ENCODE peak calls at places on chromosomes 4 and X, in four cellular contexts. H, I, L and U are unnamed samples.

GRCh38 chr4:34108456-34108855 is 2135.9 kb downstream of the ARAP2 start:
- DNase-seq in L (no peak), H (no peak), I (no peak), U (no peak)

GRCh38 chr4:83989835-83990234 is 453.9 kb downstream of the GPAT3 start:
- DNase-seq in I (no peak), L (no peak), H (no peak), U (no peak)

GRCh38 chrX:13028871-13029336 is 15.5 kb downstream of the FAM9C start:
- DNase-seq in H (no peak), L (no peak), I (no peak), U (no peak)

GRCh38 chr4:158094413-158095110 is 78.3 kb downstream of the GASK1B start:
- DNase-seq in I (no peak), L (no peak), H (no peak), U (no peak)

GRCh38 chr4:183960912-183961569 is 55.9 kb downstream of the STOX2 start:
- DNase-seq in I (peak), L (no peak), H (no peak), U (no peak)

GRCh38 chr4:105246712-105247111 is 100.0 kb downstream of the TET2 start:
- DNase-seq in L (no peak), H (no peak), I (no peak), U (no peak)

GRCh38 chr4:31613946-31614623 is 893.9 kb downstream of the PCDH7 start:
- DNase-seq in I (no peak), L (no peak), H (no peak), U (no peak)

GRCh38 chr4:140743194-140743931 is 12.8 kb downstream of the TBC1D9 start:
- DNase-seq in I (no peak), H (no peak), L (no peak), U (no peak)

GRCh38 chrX:63746278-63746677 is 38.7 kb downstream of the ARHGEF9 start:
- DNase-seq in H (no peak), L (no peak), I (no peak), U (no peak)

GRCh38 chrX:38819709-38820108 is 18.4 kb downstream of the MID1IP1 start:
- DNase-seq in H (no peak), L (no peak), I (no peak), U (no peak)

GRCh38 chrX:107766470-107767140 is 9.0 kb downstream of the TSC22D3 start:
- DNase-seq in I (no peak), H (no peak), L (no peak), U (no peak)

GRCh38 chr4:20395160-20395773 is 143.6 kb downstream of the SLIT2 start:
- DNase-seq in I (peak), L (peak), H (no peak), U (no peak)

GRCh38 chr4:53004497-53005148 is 142.5 kb downstream of the RASL11B start:
- DNase-seq in L (no peak), H (no peak), I (no peak), U (no peak)

GRCh38 chr4:179128299-179128698 is 1686.1 kb upstream of the AGA start:
- DNase-seq in L (no peak), H (no peak), I (no peak), U (no peak)

GRCh38 chrX:26952213-26952612 is 510.9 kb downstream of the PPP4R3C start:
- DNase-seq in I (no peak), H (no peak), L (no peak), U (no peak)

GRCh38 chr4:124337874-124338273 is 374.7 kb downstream of the ANKRD50 start:
- DNase-seq in H (no peak), I (no peak), L (peak), U (no peak)

GRCh38 chrX:108165349-108166111 is 74.0 kb downstream of the ATG4A start:
- DNase-seq in I (no peak), H (no peak), L (peak), U (no peak)

GRCh38 chr4:186820371-186820990 is 96.8 kb upstream of the FAT1 start:
- DNase-seq in L (peak), H (no peak), I (no peak), U (no peak)

GRCh38 chr4:176444741-176445140 is 125.0 kb downstream of the SPCS3 start:
- DNase-seq in H (no peak), I (no peak), L (no peak), U (no peak)

GRCh38 chr4:102503301-102503746 is 2.2 kb downstream of the NFKB1 start:
- DNase-seq in I (no peak), H (no peak), L (peak), U (no peak)

GRCh38 chr4:122882830-122883229 is 39.6 kb downstream of the NUDT6 start:
- DNase-seq in H (no peak), I (no peak), L (no peak), U (no peak)
- TF ChIP-seq POLR2AphosphoS5 in H (no peak), I (no peak), L (no peak), U (no peak)

GRCh38 chrX:2693123-2693438 is 2.0 kb downstream of the CD99 start:
- DNase-seq in I (no peak), H (no peak), L (no peak), U (no peak)

GRCh38 chrX:2692221-2693122 is 1.4 kb downstream of the CD99 start:
- DNase-seq in L (peak), H (no peak), I (no peak), U (no peak)

GRCh38 chrX:2690856-2691542 is at the start of gene CD99:
- DNase-seq in L (peak), H (peak), I (peak), U (peak)

GRCh38 chrX:2691543-2692220 is 587 bp downstream of the CD99 start:
- DNase-seq in L (peak), I (no peak), H (no peak), U (no peak)

DNA sequence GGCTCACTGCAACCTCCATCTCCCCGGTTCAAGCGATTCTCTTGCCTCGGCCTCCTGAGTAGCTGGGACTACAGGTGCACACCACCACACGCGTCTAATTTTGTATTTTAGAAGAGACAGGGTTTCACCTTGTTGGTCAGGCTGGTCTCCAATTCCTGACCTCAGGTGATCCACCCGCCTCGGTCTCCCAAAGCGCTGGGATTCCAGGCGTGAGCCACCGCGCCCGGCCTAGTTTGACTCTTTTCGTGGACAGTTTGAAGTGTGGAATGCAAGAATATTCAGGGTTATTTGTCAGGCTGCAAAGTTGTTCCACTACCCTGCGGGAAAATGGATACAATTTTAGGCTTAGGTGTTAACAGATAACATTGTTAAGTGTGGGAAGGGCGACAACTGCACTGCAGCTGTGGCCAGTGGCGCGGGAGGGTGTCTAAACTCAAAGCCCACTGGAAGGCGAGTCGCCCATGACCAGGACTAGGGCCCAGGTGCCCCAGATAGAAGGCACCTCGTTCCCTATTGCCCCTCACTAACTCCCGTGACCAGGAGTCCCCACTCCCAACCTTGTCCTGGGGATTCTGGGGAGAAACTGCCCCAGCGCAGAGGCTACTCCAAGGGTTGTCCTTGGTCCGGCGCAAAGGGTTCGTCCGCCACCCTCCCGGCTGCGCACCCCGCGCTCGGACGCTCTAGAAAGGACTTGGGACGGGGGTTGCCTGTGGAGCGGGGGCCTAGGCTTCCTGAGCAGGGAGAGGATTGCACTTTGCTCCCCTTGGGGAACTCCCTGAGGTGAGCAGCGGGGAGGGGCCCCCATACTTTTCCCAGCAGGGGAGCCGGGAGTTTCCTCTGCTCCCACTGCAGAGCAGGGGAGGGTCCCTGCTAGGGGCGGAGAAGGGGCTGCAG is 1.1 kb upstream of the CD99 start:
- DNase-seq in H (no peak), L (no peak), I (no peak), U (no peak)
- TF ChIP-seq POLR2AphosphoS5 in H (no peak), L (no peak), I (no peak), U (no peak)

GRCh38 chr4:40395166-40395900 is 60.2 kb downstream of the CHRNA9 start:
- DNase-seq in I (no peak), L (no peak), H (no peak), U (no peak)

GRCh38 chr4:40401096-40401495 is 66.0 kb downstream of the CHRNA9 start:
- DNase-seq in H (no peak), L (no peak), I (no peak), U (no peak)

GRCh38 chr4:40399578-40399977 is 64.4 kb downstream of the CHRNA9 start:
- DNase-seq in L (no peak), H (no peak), I (no peak), U (no peak)

GRCh38 chr4:40401646-40402045 is 66.5 kb downstream of the CHRNA9 start:
- DNase-seq in L (no peak), I (no peak), H (no peak), U (no peak)

GRCh38 chr4:40395908-40396806 is 61.0 kb downstream of the CHRNA9 start:
- DNase-seq in L (no peak), H (no peak), I (peak), U (no peak)
- TF ChIP-seq POLR2AphosphoS5 in L (no peak), H (no peak), I (peak), U (no peak)

DNA sequence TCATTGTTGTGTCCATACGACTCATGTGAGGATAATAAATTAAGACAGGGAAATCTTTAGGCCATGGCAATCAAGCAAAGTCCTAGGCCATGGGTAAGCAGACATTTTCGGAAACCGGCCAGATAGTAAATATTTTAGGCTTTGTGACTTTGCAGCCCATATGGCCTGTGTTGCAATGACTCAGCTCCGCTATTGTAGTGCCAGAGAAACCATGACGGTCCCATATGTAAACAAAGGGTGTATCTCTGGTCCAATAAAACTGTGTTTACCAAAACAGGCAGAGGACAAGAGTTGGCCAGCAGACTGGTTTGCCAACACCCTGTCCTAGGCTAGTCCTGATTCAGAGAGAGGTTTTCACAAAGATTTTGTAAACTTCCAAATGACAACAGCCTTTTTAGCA is 5.0 kb downstream of the FAM114A1 start:
- DNase-seq in I (peak), H (no peak), L (peak), U (no peak)
- TF ChIP-seq POLR2AphosphoS5 in I (peak), H (no peak), L (no peak), U (no peak)

GRCh38 chrX:1386338-1387127 is 5.4 kb downstream of the SLC25A6 start:
- DNase-seq in H (no peak), I (no peak), L (no peak), U (no peak)
- TF ChIP-seq POLR2AphosphoS5 in H (no peak), I (no peak), L (no peak), U (no peak)